ENCODE peak calls at places on chromosomes 16 and 17, in nine cellular contexts. D is stimulated activated naive CD4-positive, alpha-beta T cell treated with Interleukin-2 at 50 U/mL for 16 hours; R is activated T-cell treated with anti-CD3 and anti-CD28 coated beads, Interleukin-2, amount 50 U/mL, for 72 hours; G is activated T-helper 1 cell treated with anti-CD3 and anti-CD28 coated beads, Interleukin-2, amount 50 U/mL, for 16 hours; Z is Caki2; T is GM12865; S is NCI-H460; J is endothelial cell; U is activated CD4-positive, alpha-beta T cell treated with anti-CD3 and anti-CD28 coated beads for 24 hours. W is an unnamed sample.

GRCh38 chr17:16814439-16814838 is 124.4 kb downstream of the CCDC144A start:
- DNase-seq in D (no peak), Z (no peak), U (no peak), G (no peak), J (no peak), T (no peak), R (no peak), S (no peak), W (no peak)

GRCh38 chr16:82987767-82988166 is 361.0 kb downstream of the CDH13 start:
- DNase-seq in U (no peak), J (no peak), G (no peak), R (no peak), D (no peak), Z (no peak), S (no peak), T (no peak), W (no peak)

GRCh38 chr16:54347961-54348360 is 61.4 kb upstream of the IRX3 start:
- DNase-seq in R (no peak), G (no peak), Z (peak), U (no peak), J (no peak), D (no peak), S (no peak), T (no peak), W (no peak)

GRCh38 chr16:11100239-11100750 is 155.7 kb downstream of the SOCS1 start:
- DNase-seq in D (peak), J (peak), R (peak), G (no peak), Z (no peak), S (no peak), T (peak), U (no peak), W (no peak)

GRCh38 chr17:17358060-17358751 is 55.0 kb downstream of the NT5M start:
- DNase-seq in R (no peak), U (no peak), Z (no peak), S (no peak), D (no peak), J (no peak), G (no peak), T (no peak), W (no peak)

GRCh38 chr17:16886655-16887322 is 85.1 kb downstream of the TNFRSF13B start:
- DNase-seq in G (no peak), J (no peak), U (no peak), S (no peak), Z (no peak), T (peak), D (no peak), R (no peak), W (no peak)

GRCh38 chr16:89194340-89195311 is 5.7 kb downstream of the SLC22A31 start:
- DNase-seq in R (no peak), G (no peak), D (no peak), T (no peak), U (no peak), J (no peak), S (no peak), Z (no peak), W (no peak)

GRCh38 chr17:8288336-8289102 is at the start of gene RANGRF:
- DNase-seq in S (peak), J (peak), R (peak), U (peak), G (peak), T (peak), D (peak), Z (peak), W (peak)

W was measured in BE2C.